ENCODE peak calls at places on chromosomes 1 and 21, in five cellular contexts. E, F, H, Y and N are unnamed samples.

GRCh38 chr1:30637183-30637969 is 86.0 kb downstream of the MATN1 start:
- DNase-seq in F (no peak), H (no peak), E (no peak), Y (no peak), N (no peak)

GRCh38 chr1:39979654-39980053 is 24.7 kb downstream of the MFSD2A start:
- DNase-seq in H (no peak), F (no peak), Y (no peak), E (no peak), N (no peak)

GRCh38 chr1:9069324-9070100 is at the start of gene SLC2A5:
- DNase-seq in Y (no peak), E (peak), F (peak), H (no peak), N (no peak)

GRCh38 chr21:25708467-25709065 is 26.1 kb downstream of the ATP5PF start:
- DNase-seq in H (peak), E (peak), Y (no peak), F (peak), N (no peak)

GRCh38 chr1:119940697-119941096 is 44.4 kb upstream of the ADAM30 start:
- DNase-seq in H (no peak), E (no peak), Y (no peak), F (no peak), N (no peak)

GRCh38 chr1:17009706-17010105 is 2.0 kb downstream of the ATP13A2 start:
- DNase-seq in Y (peak), E (peak), H (no peak), F (no peak), N (no peak)

GRCh38 chr1:107936498-107937481 is 28.2 kb downstream of the VAV3 start:
- DNase-seq in E (peak), H (peak), Y (peak), F (peak), N (no peak)

GRCh38 chr21:42760361-42760970 is 107.0 kb downstream of the PDE9A start:
- DNase-seq in E (no peak), Y (no peak), H (no peak), F (no peak), N (no peak)

GRCh38 chr1:112461200-112461871 is 47.4 kb upstream of the WNT2B start:
- DNase-seq in Y (no peak), E (no peak), F (peak), H (no peak), N (no peak)

GRCh38 chr1:158520021-158520420 is 34.2 kb downstream of the OR6Y1 start:
- DNase-seq in H (no peak), F (no peak), Y (no peak), E (no peak), N (no peak)

GRCh38 chr21:34846214-34846575 is 177.4 kb downstream of the CLIC6 start:
- DNase-seq in F (no peak), Y (no peak), E (no peak), H (no peak), N (no peak)

GRCh38 chr1:33323663-33324477 is 3.0 kb upstream of the A3GALT2 start:
- DNase-seq in E (no peak), F (no peak), Y (no peak), H (no peak), N (no peak)

GRCh38 chr1:25487628-25488027 is 55.8 kb upstream of the LDLRAP1 start:
- DNase-seq in E (peak), H (no peak), Y (no peak), F (no peak), N (no peak)
- TF ChIP-seq CTCF in E (peak), H (peak), Y (peak), F (peak), N (peak)

GRCh38 chr21:20971296-20971921 is 26.8 kb upstream of the NCAM2 start:
- DNase-seq in H (peak), Y (peak), F (peak), E (peak), N (no peak)
- TF ChIP-seq CTCF in H (peak), Y (peak), F (peak), E (peak), N (peak)

DNA sequence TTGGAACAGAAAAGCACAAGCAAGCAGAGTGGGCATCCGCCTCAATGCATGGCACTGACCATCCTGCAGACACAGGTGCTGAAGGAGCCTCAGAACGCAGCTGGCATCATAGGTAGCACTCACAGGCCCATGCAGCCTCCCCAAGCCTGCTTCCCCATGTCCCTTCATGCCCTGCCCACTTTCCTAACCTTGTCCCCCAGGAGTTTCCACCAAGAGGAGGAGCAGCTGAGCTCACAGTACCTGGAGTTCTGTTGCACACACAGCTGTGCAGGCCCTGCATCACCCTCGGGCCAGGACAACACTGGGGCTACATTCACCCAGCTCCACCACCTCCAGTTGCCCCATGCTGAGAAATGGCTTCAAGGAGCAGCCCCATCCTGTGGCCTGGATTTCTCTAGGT is 83.4 kb downstream of the SETD4 start:
- DNase-seq in H (no peak), Y (no peak), F (no peak), E (no peak), N (no peak)
- TF ChIP-seq CTCF in H (no peak), Y (no peak), F (no peak), E (no peak), N (no peak)

DNA sequence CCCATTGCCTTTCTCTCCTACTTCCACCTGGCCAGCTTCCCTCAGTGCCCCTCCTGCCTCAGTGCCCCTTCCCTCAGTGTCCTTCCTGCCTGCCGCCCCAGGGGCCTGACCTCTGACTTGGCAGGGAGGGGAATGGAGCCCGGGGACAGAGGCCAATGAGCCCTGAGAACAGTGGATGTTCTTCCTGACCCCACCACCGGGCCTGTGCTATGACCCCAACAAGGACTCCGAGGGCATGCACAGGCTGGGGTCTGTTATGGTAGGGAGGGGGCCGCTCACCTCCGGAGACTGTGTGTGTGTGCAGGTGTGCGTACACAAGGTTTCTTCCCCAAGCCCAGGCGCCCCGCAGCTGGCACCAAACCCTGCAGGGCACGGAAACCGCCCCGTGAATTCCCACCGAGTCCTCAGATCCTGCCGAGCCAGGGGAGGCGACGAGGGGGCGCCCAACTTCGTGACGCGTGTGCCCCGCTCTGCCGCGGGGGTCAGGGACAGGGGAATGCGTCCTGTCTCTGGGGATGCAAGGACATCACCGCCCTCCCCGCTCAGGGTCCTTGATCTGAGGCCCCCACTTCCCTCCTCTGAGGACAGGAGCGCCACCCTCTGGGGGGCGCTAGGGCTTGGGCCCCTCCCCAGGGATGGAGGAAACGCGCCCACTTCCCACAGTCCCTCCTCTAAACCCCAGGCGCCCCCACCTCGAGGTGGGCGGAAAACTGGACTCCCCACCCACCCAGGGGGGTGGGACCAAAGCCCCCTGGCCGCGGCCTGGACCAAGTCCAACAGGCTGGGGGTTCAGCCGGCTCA is 725 bp downstream of the RAP1GAP start:
- DNase-seq in F (no peak), E (no peak), H (no peak), Y (no peak), N (no peak)
- TF ChIP-seq CTCF in F (no peak), E (peak), H (no peak), Y (no peak), N (peak)

GRCh38 chr1:143574891-143575520 is 396.8 kb downstream of the FAM72C start:
- DNase-seq in F (no peak), H (no peak), E (no peak), Y (no peak), N (no peak)
- TF ChIP-seq CTCF in F (no peak), H (no peak), E (no peak), Y (no peak), N (no peak)